ENCODE peak calls at places on chromosome 6, in eight cellular contexts. One of them, this sample, is unnamed.
A peak's percentile ranks its signal among the peaks of the same experiment; 100 is the strongest.

GRCh38 chr6:136822051-136822378 is 377 bp upstream of the PEX7 start:
- DNase-seq in omental fat pad: no peak
- DNase-seq in right lobe of liver: no peak
- DNase-seq in stimulated activated CD4-positive, alpha-beta T cell treated with anti-CD3 and anti-CD28 coated beads, Interleukin-2, amount 100 ng/mL, for 48 hours: no peak
- DNase-seq in A549: peak; percentile 3
- DNase-seq in B cell: no peak
- DNase-seq in cardiac fibroblast: no peak
- DNase-seq in EL: no peak
- DNase-seq in this sample: no peak

GRCh38 chr6:15148356-15149058 is 97.4 kb upstream of the JARID2 start:
- DNase-seq in right lobe of liver: no peak
- DNase-seq in omental fat pad: no peak
- DNase-seq in stimulated activated CD4-positive, alpha-beta T cell treated with anti-CD3 and anti-CD28 coated beads, Interleukin-2, amount 100 ng/mL, for 48 hours: no peak
- DNase-seq in A549: no peak
- DNase-seq in B cell: no peak
- DNase-seq in cardiac fibroblast: peak; percentile 84
- DNase-seq in EL: peak; percentile 70
- DNase-seq in this sample: peak; percentile 48

GRCh38 chr6:72022830-72023229 is 136.5 kb downstream of the RIMS1 start:
- DNase-seq in cardiac fibroblast: no peak
- DNase-seq in A549: no peak
- DNase-seq in EL: no peak
- DNase-seq in right lobe of liver: no peak
- DNase-seq in omental fat pad: no peak
- DNase-seq in B cell: no peak
- DNase-seq in stimulated activated CD4-positive, alpha-beta T cell treated with anti-CD3 and anti-CD28 coated beads, Interleukin-2, amount 100 ng/mL, for 48 hours: no peak
- DNase-seq in this sample: no peak

GRCh38 chr6:81772741-81773140 is 20.3 kb upstream of the TENT5A start:
- DNase-seq in cardiac fibroblast: peak; percentile 56
- DNase-seq in stimulated activated CD4-positive, alpha-beta T cell treated with anti-CD3 and anti-CD28 coated beads, Interleukin-2, amount 100 ng/mL, for 48 hours: no peak
- DNase-seq in A549: no peak
- DNase-seq in EL: peak; percentile 94
- DNase-seq in omental fat pad: no peak
- DNase-seq in right lobe of liver: no peak
- DNase-seq in B cell: no peak
- DNase-seq in this sample: no peak

GRCh38 chr6:157944983-157945931 is 36.4 kb upstream of the SYNJ2 start:
- DNase-seq in right lobe of liver: no peak
- DNase-seq in omental fat pad: no peak
- DNase-seq in B cell: no peak
- DNase-seq in stimulated activated CD4-positive, alpha-beta T cell treated with anti-CD3 and anti-CD28 coated beads, Interleukin-2, amount 100 ng/mL, for 48 hours: peak; percentile 43
- DNase-seq in cardiac fibroblast: peak; percentile 19
- DNase-seq in A549: no peak
- DNase-seq in EL: no peak
- DNase-seq in this sample: no peak

GRCh38 chr6:134938896-134939295 is 11.0 kb downstream of the ALDH8A1 start:
- DNase-seq in cardiac fibroblast: peak; percentile 22
- DNase-seq in omental fat pad: no peak
- DNase-seq in right lobe of liver: no peak
- DNase-seq in stimulated activated CD4-positive, alpha-beta T cell treated with anti-CD3 and anti-CD28 coated beads, Interleukin-2, amount 100 ng/mL, for 48 hours: peak; percentile 34
- DNase-seq in B cell: no peak
- DNase-seq in A549: no peak
- DNase-seq in EL: peak; percentile 45
- DNase-seq in this sample: no peak

GRCh38 chr6:110812719-110813118 is 2.5 kb downstream of the CDK19 start:
- DNase-seq in B cell: no peak
- DNase-seq in right lobe of liver: no peak
- DNase-seq in A549: no peak
- DNase-seq in cardiac fibroblast: no peak
- DNase-seq in EL: no peak
- DNase-seq in stimulated activated CD4-positive, alpha-beta T cell treated with anti-CD3 and anti-CD28 coated beads, Interleukin-2, amount 100 ng/mL, for 48 hours: no peak
- DNase-seq in omental fat pad: no peak
- DNase-seq in this sample: no peak

GRCh38 chr6:82364087-82365010 is 732 bp downstream of the TPBG start:
- DNase-seq in A549: peak; percentile 44
- DNase-seq in B cell: no peak
- DNase-seq in stimulated activated CD4-positive, alpha-beta T cell treated with anti-CD3 and anti-CD28 coated beads, Interleukin-2, amount 100 ng/mL, for 48 hours: no peak
- DNase-seq in cardiac fibroblast: peak; percentile 77
- DNase-seq in right lobe of liver: peak; percentile 52
- DNase-seq in EL: peak; percentile 73
- DNase-seq in omental fat pad: no peak
- DNase-seq in this sample: peak; percentile 72

GRCh38 chr6:63440057-63440456 is 120.3 kb upstream of the LGSN start:
- DNase-seq in stimulated activated CD4-positive, alpha-beta T cell treated with anti-CD3 and anti-CD28 coated beads, Interleukin-2, amount 100 ng/mL, for 48 hours: no peak
- DNase-seq in EL: no peak
- DNase-seq in A549: peak; percentile 44
- DNase-seq in omental fat pad: no peak
- DNase-seq in right lobe of liver: no peak
- DNase-seq in cardiac fibroblast: no peak
- DNase-seq in B cell: no peak
- DNase-seq in this sample: no peak

GRCh38 chr6:26459023-26459810 is 1.5 kb downstream of the BTN2A1 start:
- DNase-seq in A549: no peak
- DNase-seq in stimulated activated CD4-positive, alpha-beta T cell treated with anti-CD3 and anti-CD28 coated beads, Interleukin-2, amount 100 ng/mL, for 48 hours: no peak
- DNase-seq in EL: no peak
- DNase-seq in right lobe of liver: no peak
- DNase-seq in cardiac fibroblast: peak; percentile 42
- DNase-seq in omental fat pad: no peak
- DNase-seq in B cell: no peak
- DNase-seq in this sample: peak; percentile 14

GRCh38 chr6:6397842-6398241 is 77.4 kb upstream of the F13A1 start:
- DNase-seq in A549: no peak
- DNase-seq in stimulated activated CD4-positive, alpha-beta T cell treated with anti-CD3 and anti-CD28 coated beads, Interleukin-2, amount 100 ng/mL, for 48 hours: no peak
- DNase-seq in cardiac fibroblast: no peak
- DNase-seq in omental fat pad: no peak
- DNase-seq in right lobe of liver: no peak
- DNase-seq in EL: no peak
- DNase-seq in B cell: no peak
- DNase-seq in this sample: no peak

GRCh38 chr6:119351005-119351394 is 1.4 kb upstream of the MAN1A1 start:
- DNase-seq in right lobe of liver: no peak
- DNase-seq in cardiac fibroblast: peak; percentile 74
- DNase-seq in omental fat pad: no peak
- DNase-seq in stimulated activated CD4-positive, alpha-beta T cell treated with anti-CD3 and anti-CD28 coated beads, Interleukin-2, amount 100 ng/mL, for 48 hours: no peak
- DNase-seq in EL: peak; percentile 27
- DNase-seq in B cell: no peak
- DNase-seq in A549: no peak
- DNase-seq in this sample: peak; percentile 76

GRCh38 chr6:43953794-43954310 is 173.4 kb downstream of the MRPL14 start:
- DNase-seq in stimulated activated CD4-positive, alpha-beta T cell treated with anti-CD3 and anti-CD28 coated beads, Interleukin-2, amount 100 ng/mL, for 48 hours: no peak
- DNase-seq in B cell: no peak
- DNase-seq in cardiac fibroblast: peak; percentile 33
- DNase-seq in EL: no peak
- DNase-seq in omental fat pad: no peak
- DNase-seq in A549: no peak
- DNase-seq in right lobe of liver: no peak
- DNase-seq in this sample: no peak

GRCh38 chr6:115842338-115842737 is 218.4 kb downstream of the FRK start:
- DNase-seq in stimulated activated CD4-positive, alpha-beta T cell treated with anti-CD3 and anti-CD28 coated beads, Interleukin-2, amount 100 ng/mL, for 48 hours: no peak
- DNase-seq in right lobe of liver: no peak
- DNase-seq in omental fat pad: no peak
- DNase-seq in cardiac fibroblast: no peak
- DNase-seq in B cell: no peak
- DNase-seq in EL: no peak
- DNase-seq in A549: no peak
- DNase-seq in this sample: no peak

GRCh38 chr6:92050216-92050615 is 1369.1 kb downstream of the EPHA7 start:
- DNase-seq in A549: no peak
- DNase-seq in cardiac fibroblast: no peak
- DNase-seq in right lobe of liver: no peak
- DNase-seq in omental fat pad: no peak
- DNase-seq in stimulated activated CD4-positive, alpha-beta T cell treated with anti-CD3 and anti-CD28 coated beads, Interleukin-2, amount 100 ng/mL, for 48 hours: no peak
- DNase-seq in EL: no peak
- DNase-seq in B cell: no peak
- DNase-seq in this sample: no peak

GRCh38 chr6:14283600-14284235 is 166.1 kb downstream of the CD83 start:
- DNase-seq in EL: no peak
- DNase-seq in A549: no peak
- DNase-seq in stimulated activated CD4-positive, alpha-beta T cell treated with anti-CD3 and anti-CD28 coated beads, Interleukin-2, amount 100 ng/mL, for 48 hours: no peak
- DNase-seq in B cell: no peak
- DNase-seq in right lobe of liver: no peak
- DNase-seq in omental fat pad: no peak
- DNase-seq in cardiac fibroblast: peak; percentile 32
- DNase-seq in this sample: no peak

GRCh38 chr6:162907876-162908481 is 180.2 kb downstream of the PACRG start:
- DNase-seq in stimulated activated CD4-positive, alpha-beta T cell treated with anti-CD3 and anti-CD28 coated beads, Interleukin-2, amount 100 ng/mL, for 48 hours: no peak
- DNase-seq in EL: peak; percentile 32
- DNase-seq in omental fat pad: no peak
- DNase-seq in cardiac fibroblast: peak; percentile 85
- DNase-seq in right lobe of liver: no peak
- DNase-seq in B cell: no peak
- DNase-seq in A549: no peak
- DNase-seq in this sample: peak; percentile 59

GRCh38 chr6:137217801-137218472 is 1.2 kb downstream of the IFNGR1 start:
- DNase-seq in right lobe of liver: no peak
- DNase-seq in B cell: peak; percentile 69
- DNase-seq in EL: peak; percentile 25
- DNase-seq in stimulated activated CD4-positive, alpha-beta T cell treated with anti-CD3 and anti-CD28 coated beads, Interleukin-2, amount 100 ng/mL, for 48 hours: no peak
- DNase-seq in omental fat pad: no peak
- DNase-seq in cardiac fibroblast: peak; percentile 54
- DNase-seq in A549: no peak
- DNase-seq in this sample: peak; percentile 52